ENCODE peak calls at places on chromosomes 12 and 14, in four cellular contexts. P is mesothelial cell of epicardium; W is SW 1271; M is stimulated activated CD8-positive, alpha-beta memory T cell treated with anti-CD3 and anti-CD28 coated beads, Interleukin-12 subunit alpha, Interleukin-12 subunit beta, amount 100 ng/mL, for 1 hour. X is an unnamed sample.

GRCh38 chr14:36383674-36384421 is 63.4 kb upstream of the MBIP start:
- DNase-seq in P (no peak), W (no peak), M (no peak), X (no peak)

GRCh38 chr12:67019070-67019469 is 250.1 kb upstream of the CAND1 start:
- DNase-seq in P (no peak), W (no peak), M (no peak), X (peak; percentile 30)

GRCh38 chr14:94601961-94602391 is 10.2 kb upstream of the SERPINA3 start:
- DNase-seq in P (no peak), W (peak; percentile 38), M (no peak), X (no peak)

GRCh38 chr14:50055461-50056228 is 60.7 kb downstream of the VCPKMT start:
- DNase-seq in P (no peak), W (no peak), M (no peak), X (no peak)

GRCh38 chr14:60061371-60061770 is 30.4 kb upstream of the PCNX4 start:
- DNase-seq in P (no peak), W (peak; percentile 10), M (no peak), X (no peak)

GRCh38 chr14:35336171-35337073 is 44.2 kb downstream of the PSMA6 start:
- DNase-seq in P (no peak), W (no peak), M (no peak), X (no peak)

GRCh38 chr14:104352493-104353220 is 214.3 kb downstream of the KIF26A start:
- DNase-seq in P (no peak), W (no peak), M (no peak), X (no peak)

GRCh38 chr14:23727566-23728335 is 91.6 kb downstream of the DHRS2 start:
- DNase-seq in P (no peak), W (peak; percentile 70), M (no peak), X (no peak)

GRCh38 chr14:69460093-69460701 is 24.3 kb upstream of the PLEKHD1 start:
- DNase-seq in P (no peak), W (peak; percentile 87), M (peak; percentile 14), X (peak; percentile 60)

GRCh38 chr14:68807148-68807600 is 14.3 kb upstream of the ZFP36L1 start:
- DNase-seq in P (no peak), W (no peak), M (no peak), X (no peak)

GRCh38 chr12:8455727-8456360 is at the start of gene CLEC6A:
- DNase-seq in P (no peak), W (no peak), M (no peak), X (no peak)

GRCh38 chr14:104870368-104871144 is 5.5 kb downstream of the CEP170B start:
- DNase-seq in P (peak; percentile 31), W (no peak), M (no peak), X (no peak)

GRCh38 chr12:54795664-54796063 is 58.7 kb upstream of the MUCL1 start:
- DNase-seq in P (no peak), W (no peak), M (no peak), X (no peak)

GRCh38 chr14:68716698-68717097 is 76.2 kb downstream of the ZFP36L1 start:
- DNase-seq in P (no peak), W (no peak), M (no peak), X (no peak)

GRCh38 chr12:30850684-30851083 is 75.9 kb upstream of the TSPAN11 start:
- DNase-seq in P (no peak), W (no peak), M (no peak), X (no peak)

GRCh38 chr14:72173038-72173720 is 240.9 kb downstream of the RGS6 start:
- DNase-seq in P (no peak), W (no peak), M (no peak), X (no peak)

GRCh38 chr12:57148469-57149308 is 1.3 kb upstream of the LRP1-AS start:
- DNase-seq in P (no peak), W (no peak), M (no peak), X (no peak)

GRCh38 chr14:35878272-35879140 is 52.4 kb downstream of the BRMS1L start:
- DNase-seq in P (no peak), W (peak; percentile 37), M (no peak), X (no peak)

GRCh38 chr12:52189376-52190174 is 2.2 kb downstream of the KRT80 start:
- DNase-seq in P (no peak), W (peak; percentile 29), M (no peak), X (no peak)